ENCODE peak calls at places on chromosomes 12 and 14, in eight cellular contexts. C, G, E, Q, Y, J, O and Z are unnamed samples.

GRCh38 chr12:109963743-109964429 is 32.3 kb downstream of the GIT2 start:
- DNase-seq in Y (no peak), E (no peak), J (no peak), O (no peak), Q (peak; percentile 45), C (no peak), G (no peak), Z (no peak)

GRCh38 chr12:94205738-94206310 is 57.4 kb downstream of the PLXNC1 start:
- DNase-seq in E (no peak), Q (no peak), Y (no peak), G (no peak), C (no peak), J (no peak), O (no peak), Z (no peak)

GRCh38 chr12:113191236-113191635 is 5.7 kb downstream of the RITA1 start:
- DNase-seq in Q (no peak), O (no peak), Y (no peak), G (no peak), J (no peak), E (no peak), C (no peak), Z (no peak)

GRCh38 chr12:109871678-109872314 is 8.5 kb downstream of the GLTP start:
- DNase-seq in Y (no peak), J (no peak), O (no peak), E (no peak), Q (peak; percentile 88), C (no peak), G (no peak), Z (peak; percentile 89)

GRCh38 chr14:57362356-57362755 is 28.0 kb upstream of the NAA30 start:
- DNase-seq in Y (no peak), Q (no peak), C (no peak), G (no peak), J (no peak), O (no peak), E (peak; percentile 33), Z (no peak)

GRCh38 chr12:93379432-93380308 is 1.9 kb downstream of the NUDT4 start:
- DNase-seq in J (no peak), E (no peak), Q (no peak), G (no peak), C (no peak), Y (no peak), O (no peak), Z (no peak)

GRCh38 chr12:27592548-27592947 is 68.5 kb downstream of the PPFIBP1 start:
- DNase-seq in Q (no peak), C (no peak), J (no peak), E (no peak), G (no peak), Y (no peak), O (peak; percentile 83), Z (no peak)

GRCh38 chr14:99754141-99755067 is 38.8 kb upstream of the EML1 start:
- DNase-seq in G (no peak), O (no peak), J (no peak), Y (no peak), C (no peak), Q (no peak), E (peak; percentile 19), Z (no peak)

GRCh38 chr12:109925185-109925835 is 25.2 kb downstream of the TCHP start:
- DNase-seq in G (no peak), E (no peak), J (no peak), C (no peak), Y (no peak), O (no peak), Q (no peak), Z (no peak)

GRCh38 chr12:49261726-49262125 is 3.2 kb upstream of the TUBA1C start:
- DNase-seq in Y (no peak), O (no peak), G (no peak), C (no peak), J (no peak), E (no peak), Q (no peak), Z (no peak)

GRCh38 chr14:94646481-94646880 is 34.3 kb downstream of the SERPINA3 start:
- DNase-seq in E (no peak), Q (no peak), J (no peak), G (no peak), Y (no peak), O (no peak), C (no peak), Z (no peak)

GRCh38 chr12:123512838-123513665 is 20.5 kb downstream of the RILPL1 start:
- DNase-seq in G (no peak), C (no peak), O (no peak), Q (no peak), E (no peak), Y (no peak), J (no peak), Z (no peak)

GRCh38 chr12:57844725-57845477 is 1.6 kb downstream of the CTDSP2 start:
- DNase-seq in C (no peak), G (no peak), E (peak; percentile 65), O (no peak), Q (peak; percentile 65), J (peak; percentile 48), Y (peak; percentile 44), Z (peak; percentile 74)

GRCh38 chr14:22830329-22831010 is 783 bp downstream of the MRPL52 start:
- DNase-seq in Q (no peak), J (no peak), Y (no peak), G (no peak), E (no peak), C (no peak), O (no peak), Z (no peak)

GRCh38 chr12:120141336-120141735 is 24.8 kb upstream of the RAB35 start:
- DNase-seq in E (no peak), O (no peak), Q (no peak), Y (no peak), G (no peak), C (no peak), J (no peak), Z (no peak)

GRCh38 chr12:108302471-108303311 is 36.4 kb downstream of the CMKLR1 start:
- DNase-seq in G (no peak), J (no peak), Q (peak; percentile 43), C (no peak), O (no peak), Y (no peak), E (no peak), Z (peak; percentile 62)

GRCh38 chr12:78802593-78802992 is 62.0 kb upstream of the SYT1 start:
- DNase-seq in G (no peak), O (no peak), Q (no peak), Y (no peak), C (no peak), J (no peak), E (no peak), Z (no peak)

GRCh38 chr12:124543052-124543590 is 24.3 kb downstream of the NCOR2 start:
- DNase-seq in Y (no peak), C (no peak), O (no peak), Q (no peak), G (no peak), J (no peak), E (peak; percentile 76), Z (no peak)

GRCh38 chr12:67655829-67656614 is 7.5 kb downstream of the DYRK2 start:
- DNase-seq in Y (no peak), C (no peak), E (no peak), J (no peak), G (no peak), Q (no peak), O (no peak), Z (no peak)

GRCh38 chr12:67452119-67452805 is 183.1 kb downstream of the CAND1 start:
- DNase-seq in Q (no peak), E (no peak), J (no peak), O (no peak), C (no peak), G (no peak), Y (no peak), Z (no peak)

GRCh38 chr14:68661226-68662225 is 131.3 kb downstream of the ZFP36L1 start:
- DNase-seq in Q (no peak), O (no peak), C (no peak), E (no peak), J (no peak), Y (no peak), G (no peak), Z (no peak)

GRCh38 chr14:35632276-35633071 is 98.5 kb downstream of the INSM2 start:
- DNase-seq in J (no peak), E (no peak), G (no peak), Q (no peak), C (no peak), O (no peak), Y (no peak), Z (no peak)